ENCODE peak calls at places on chromosomes 13 and 19, in eight cellular contexts. G is anterior cingulate cortex; H is EL; Z is CD8-positive, alpha-beta T cell; V is NCI-H1694; C is colonic mucosa; W is ovary; A is glutamatergic neuron. R is an unnamed sample.
A peak's percentile ranks its signal among the peaks of the same experiment; 100 is the strongest.

GRCh38 chr19:35044317-35045117 is 3.0 kb downstream of the HPN start:
- DNase-seq in G (peak; percentile 69), H (peak; percentile 51), Z (peak; percentile 44), V (peak; percentile 75), C (peak; percentile 68), W (no peak), A (peak; percentile 81), R (peak; percentile 14)

GRCh38 chr19:885536-886224 is 7.3 kb downstream of the MED16 start:
- DNase-seq in G (no peak), H (no peak), Z (no peak), V (no peak), C (no peak), W (no peak), A (no peak), R (no peak)

GRCh38 chr13:28564030-28564429 is 69.1 kb upstream of the FLT1 start:
- DNase-seq in G (no peak), H (no peak), Z (no peak), V (no peak), C (peak; percentile 80), W (no peak), A (no peak), R (no peak)

GRCh38 chr19:33720155-33720493 is 76.5 kb upstream of the KCTD15 start:
- DNase-seq in G (no peak), H (no peak), Z (no peak), V (no peak), C (no peak), W (no peak), A (no peak), R (no peak)

GRCh38 chr19:55106591-55106990 is 10.8 kb downstream of the PPP1R12C start:
- DNase-seq in G (no peak), H (no peak), Z (no peak), V (no peak), C (no peak), W (no peak), A (no peak), R (no peak)

GRCh38 chr19:44002212-44002565 is 568 bp upstream of the ZNF230 start:
- DNase-seq in G (no peak), H (no peak), Z (no peak), V (no peak), C (no peak), W (no peak), A (no peak), R (no peak)

GRCh38 chr13:68173111-68173510 is 943.0 kb upstream of the PCDH9 start:
- DNase-seq in G (no peak), H (no peak), Z (no peak), V (no peak), C (no peak), W (no peak), A (no peak), R (peak; percentile 45)

GRCh38 chr13:80173224-80173623 is 167.7 kb downstream of the SPRY2 start:
- DNase-seq in G (no peak), H (no peak), Z (no peak), V (no peak), C (peak; percentile 23), W (no peak), A (no peak), R (no peak)

GRCh38 chr13:105643966-105644365 is 891.5 kb downstream of the EFNB2 start:
- DNase-seq in G (no peak), H (no peak), Z (no peak), V (no peak), C (no peak), W (no peak), A (no peak), R (no peak)

R was measured in DMS 273 treated with DMSO at 0.1 percent for 48 hours.